ENCODE peak calls at places on chromosomes 16 and 17, in four cellular contexts. S, A, R and U are unnamed samples.

GRCh38 chr16:20348365-20349185 is 3.9 kb downstream of the UMOD start:
- DNase-seq in S (no peak), A (no peak), R (peak), U (no peak)

GRCh38 chr17:9465216-9465921 is 110.3 kb downstream of the STX8 start:
- DNase-seq in R (no peak), A (no peak), S (no peak), U (no peak)

GRCh38 chr17:9677411-9677810 is 32.1 kb downstream of the USP43 start:
- DNase-seq in A (no peak), R (no peak), S (no peak), U (no peak)

GRCh38 chr16:16197331-16197730 is 26.0 kb downstream of the ABCC6 start:
- DNase-seq in R (no peak), S (no peak), A (no peak), U (no peak)

GRCh38 chr17:41211845-41212466 is 14.5 kb upstream of the KRTAP9-2 start:
- DNase-seq in S (no peak), A (no peak), R (no peak), U (no peak)

GRCh38 chr16:81451753-81452680 is 7.4 kb downstream of the CMIP start:
- DNase-seq in R (peak), S (no peak), A (no peak), U (peak)

GRCh38 chr16:49519741-49520140 is 146.1 kb downstream of the C16orf78 start:
- DNase-seq in R (no peak), A (no peak), S (no peak), U (no peak)

GRCh38 chr16:26118575-26118974 is 426.8 kb downstream of the HS3ST4 start:
- DNase-seq in S (no peak), A (no peak), R (no peak), U (no peak)

GRCh38 chr16:67882374-67883145 is 2.1 kb upstream of the NRN1L start:
- DNase-seq in A (no peak), S (no peak), R (no peak), U (no peak)

GRCh38 chr17:66426397-66427033 is 124.1 kb downstream of the PRKCA start:
- DNase-seq in A (no peak), R (peak), S (peak), U (peak)

GRCh38 chr17:66429680-66430079 is 127.3 kb downstream of the PRKCA start:
- DNase-seq in R (no peak), S (no peak), A (no peak), U (no peak)

GRCh38 chr17:66423436-66423922 is 121.1 kb downstream of the PRKCA start:
- DNase-seq in R (no peak), S (no peak), A (no peak), U (no peak)

GRCh38 chr17:66425751-66426396 is 123.5 kb downstream of the PRKCA start:
- DNase-seq in A (no peak), S (no peak), R (no peak), U (no peak)

GRCh38 chr17:66427134-66427533 is 124.7 kb downstream of the PRKCA start:
- DNase-seq in A (no peak), R (no peak), S (no peak), U (no peak)
- TF ChIP-seq FOXK2 in A (no peak), R (no peak), S (no peak), U (no peak)

GRCh38 chr16:75305364-75306101 is 54.1 kb upstream of the BCAR1 start:
- DNase-seq in A (peak), S (peak), R (peak), U (peak)
- TF ChIP-seq FOXK2 in A (peak), S (no peak), R (peak), U (peak)

DNA sequence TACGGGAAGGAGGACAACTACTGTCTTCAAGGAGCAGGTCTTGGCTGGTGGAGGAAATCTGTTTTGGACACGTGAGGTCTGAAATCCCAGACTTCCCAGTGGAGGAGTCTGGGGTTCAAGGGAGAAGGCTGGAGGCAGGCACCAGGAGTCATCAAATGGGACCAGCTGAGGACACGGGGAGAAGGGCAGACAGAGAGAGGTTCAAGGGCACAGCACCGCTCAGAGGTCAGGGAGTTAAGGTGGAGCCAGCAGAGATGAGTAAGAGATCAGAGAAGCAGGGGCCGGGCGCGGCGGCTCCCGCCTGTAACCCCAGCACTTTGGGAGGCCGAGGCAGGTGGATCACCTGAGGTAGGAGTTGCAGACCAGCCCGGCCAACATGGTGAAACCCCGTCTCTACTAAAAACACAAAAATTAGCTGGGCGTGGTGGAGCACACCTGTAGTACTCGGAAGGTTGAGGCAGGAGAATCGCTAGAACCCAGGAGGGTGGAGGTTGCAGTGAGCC is 10.4 kb upstream of the SMIM5 start:
- DNase-seq in R (no peak), S (no peak), A (no peak), U (no peak)
- TF ChIP-seq FOXK2 in R (no peak), S (no peak), A (no peak), U (no peak)

GRCh38 chr16:9318764-9319163 is 227.3 kb downstream of the HAPSTR1 start:
- DNase-seq in R (peak), A (no peak), S (no peak), U (no peak)

GRCh38 chr16:9323170-9323569 is 231.7 kb downstream of the HAPSTR1 start:
- DNase-seq in R (no peak), S (no peak), A (no peak), U (no peak)

GRCh38 chr16:9328386-9328785 is 236.9 kb downstream of the HAPSTR1 start:
- DNase-seq in S (no peak), A (no peak), R (no peak), U (no peak)

DNA sequence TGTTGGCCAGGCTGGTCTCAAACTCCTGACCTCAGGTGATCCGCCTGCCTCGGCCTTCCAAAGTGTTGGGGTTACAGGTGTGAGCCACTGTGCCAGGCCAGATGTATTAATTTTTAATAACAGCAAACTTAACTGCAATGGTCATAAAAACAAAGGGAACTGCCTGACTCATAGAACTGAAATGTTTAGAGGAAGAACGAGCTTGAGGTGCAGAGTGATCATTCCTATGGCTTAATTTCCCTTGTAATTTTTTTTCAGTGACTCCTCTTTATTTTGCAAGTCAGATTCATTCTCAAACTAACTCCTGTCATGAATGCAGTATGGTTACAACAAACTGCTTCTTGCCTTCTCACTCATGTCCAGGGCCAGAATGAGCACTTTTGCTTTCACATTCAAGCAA is 231.3 kb downstream of the HAPSTR1 start:
- DNase-seq in S (no peak), A (no peak), R (no peak), U (no peak)
- TF ChIP-seq FOXK2 in S (no peak), A (no peak), R (no peak), U (no peak)

DNA sequence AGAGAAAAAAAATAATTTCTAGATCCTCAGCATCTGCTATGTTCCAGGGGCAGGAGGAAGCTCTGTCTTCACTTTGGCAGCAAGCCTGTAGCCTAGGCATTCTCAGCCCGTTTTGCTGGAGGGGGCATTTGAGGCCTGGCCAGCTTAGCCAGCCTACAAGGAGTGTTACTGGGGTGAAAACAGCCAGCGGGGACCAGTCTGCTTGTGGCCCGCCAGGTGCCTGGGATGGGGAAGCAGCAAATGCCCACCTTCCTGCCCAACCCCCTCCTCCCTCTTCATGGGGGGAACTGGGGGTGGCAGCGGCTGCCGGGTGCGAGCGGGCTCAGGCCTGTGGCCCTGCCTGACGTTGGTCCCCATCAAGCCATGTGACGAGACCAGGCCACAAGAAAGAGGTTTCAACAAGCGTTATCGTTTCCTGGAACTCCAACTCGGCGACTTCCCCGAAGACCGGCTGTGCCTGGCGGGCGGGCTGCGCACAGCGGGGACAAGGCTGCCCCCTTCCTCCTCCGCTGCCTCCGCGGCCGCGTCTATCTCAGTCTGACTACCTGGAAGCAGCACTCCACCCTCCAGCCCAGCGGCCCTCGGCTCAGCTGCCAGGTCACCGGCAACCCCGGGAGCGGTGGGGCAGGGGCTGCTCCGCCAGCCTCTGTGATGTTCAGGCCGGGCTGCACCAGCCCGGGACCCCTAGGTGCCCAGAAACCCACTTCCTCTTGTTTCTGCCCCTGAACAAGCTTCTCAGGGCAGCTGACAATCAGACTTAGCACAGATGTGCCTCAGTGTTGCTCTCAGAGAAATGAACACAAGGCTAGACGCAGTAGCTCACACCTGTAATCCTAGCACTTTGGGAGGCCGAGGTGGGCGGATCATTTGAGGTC is 22.9 kb downstream of the SOCS1 start:
- DNase-seq in S (no peak), A (no peak), R (peak), U (no peak)
- TF ChIP-seq FOXK2 in S (no peak), A (no peak), R (no peak), U (no peak)